ENCODE peak calls at places on chromosomes 6 and 20, in six cellular contexts. A, X, U, S, P and D are unnamed samples.

GRCh38 chr6:169883316-169883715 is 131.9 kb downstream of the ERMARD start:
- DNase-seq in P (no peak), A (no peak), U (no peak), X (no peak), S (no peak), D (no peak)

GRCh38 chr20:9400371-9401025 is 113.9 kb upstream of the LAMP5 start:
- DNase-seq in X (no peak), A (no peak), P (no peak), U (no peak), S (no peak), D (no peak)

GRCh38 chr6:32868257-32868788 is 14.3 kb downstream of the PSMB9 start:
- DNase-seq in P (no peak), U (peak; percentile 20), S (no peak), X (peak; percentile 93), A (peak; percentile 40), D (peak; percentile 81)

GRCh38 chr20:33322456-33322855 is 39.4 kb downstream of the BPIFB1 start:
- DNase-seq in X (no peak), A (no peak), P (no peak), S (no peak), U (no peak), D (no peak)

GRCh38 chr20:36544134-36545018 is 3.1 kb downstream of the MYL9 start:
- DNase-seq in S (no peak), U (no peak), X (no peak), P (no peak), A (no peak), D (no peak)

GRCh38 chr6:12483712-12484111 is 193.6 kb downstream of the EDN1 start:
- DNase-seq in P (peak; percentile 92), U (peak; percentile 30), S (no peak), A (no peak), X (peak; percentile 27), D (peak; percentile 39)

GRCh38 chr6:116405663-116406329 is 35.0 kb downstream of the DSE start:
- DNase-seq in A (no peak), P (no peak), U (no peak), S (no peak), X (no peak), D (no peak)

GRCh38 chr20:46811328-46812084 is 83.1 kb upstream of the EYA2 start:
- DNase-seq in S (no peak), P (no peak), X (no peak), U (no peak), A (peak; percentile 94), D (no peak)

GRCh38 chr6:168127384-168127868 is 48.4 kb upstream of the FRMD1 start:
- DNase-seq in X (no peak), U (no peak), P (no peak), S (no peak), A (no peak), D (no peak)

GRCh38 chr6:148251891-148252290 is 90.7 kb upstream of the SASH1 start:
- DNase-seq in U (no peak), X (no peak), P (no peak), A (no peak), S (no peak), D (no peak)

GRCh38 chr6:135266675-135267074 is 85.6 kb downstream of the MYB start:
- DNase-seq in P (no peak), U (no peak), S (no peak), A (peak; percentile 13), X (peak; percentile 66), D (no peak)

GRCh38 chr6:166760288-166760687 is 133.2 kb upstream of the RPS6KA2 start:
- DNase-seq in S (no peak), X (no peak), P (no peak), U (no peak), A (no peak), D (no peak)

GRCh38 chr6:113856571-113857564 is at the start of gene MARCKS:
- DNase-seq in X (peak; percentile 77), U (peak; percentile 50), S (peak; percentile 24), A (peak; percentile 82), P (peak; percentile 24), D (peak; percentile 60)

GRCh38 chr6:131954099-131954774 is 3.1 kb upstream of the CCN2 start:
- DNase-seq in S (no peak), X (no peak), U (no peak), A (no peak), P (no peak), D (no peak)

GRCh38 chr6:135624402-135625297 is 127.1 kb upstream of the AHI1 start:
- DNase-seq in A (no peak), X (no peak), S (no peak), P (no peak), U (no peak), D (no peak)

GRCh38 chr6:71254323-71254722 is 34.3 kb upstream of the OGFRL1 start:
- DNase-seq in A (no peak), U (no peak), X (no peak), S (no peak), P (no peak), D (no peak)

GRCh38 chr6:75207211-75207984 is 1.5 kb upstream of the COL12A1 start:
- DNase-seq in U (no peak), P (no peak), A (no peak), S (no peak), X (peak; percentile 8), D (no peak)

GRCh38 chr20:57702521-57702920 is 7.3 kb downstream of the PMEPA1 start:
- DNase-seq in U (no peak), S (no peak), A (no peak), X (no peak), P (no peak), D (no peak)

GRCh38 chr6:3260296-3260695 is 1.5 kb downstream of the PSMG4 start:
- DNase-seq in X (no peak), P (no peak), S (no peak), A (no peak), U (no peak), D (no peak)

GRCh38 chr20:62598761-62599194 is 43.5 kb upstream of the SLCO4A1 start:
- DNase-seq in S (no peak), A (no peak), P (no peak), X (peak; percentile 67), U (peak; percentile 55), D (peak; percentile 59)

GRCh38 chr6:157490870-157491269 is 109.9 kb downstream of the ZDHHC14 start:
- DNase-seq in X (no peak), A (no peak), P (no peak), U (no peak), S (no peak), D (no peak)

GRCh38 chr6:43915213-43915869 is 145.3 kb downstream of the VEGFA start:
- DNase-seq in A (no peak), U (no peak), S (no peak), X (no peak), P (no peak), D (no peak)

GRCh38 chr6:24520929-24521546 is 26.3 kb downstream of the ALDH5A1 start:
- DNase-seq in P (no peak), U (peak; percentile 63), X (peak; percentile 75), S (no peak), A (no peak), D (peak; percentile 50)

GRCh38 chr6:135830971-135831370 is 20.5 kb upstream of the PDE7B start:
- DNase-seq in A (no peak), X (no peak), S (no peak), U (no peak), P (no peak), D (no peak)

GRCh38 chr6:21382821-21383455 is 210.6 kb upstream of the SOX4 start:
- DNase-seq in X (no peak), U (no peak), A (no peak), P (no peak), S (no peak), D (peak; percentile 30)

GRCh38 chr6:44897286-44897685 is 430.8 kb upstream of the RUNX2 start:
- DNase-seq in X (no peak), S (no peak), U (no peak), P (no peak), A (no peak), D (no peak)

GRCh38 chr6:166307981-166308768 is at the start of gene PRR18:
- DNase-seq in U (no peak), S (no peak), X (no peak), P (no peak), A (no peak), D (no peak)

GRCh38 chr6:148251286-148251685 is 91.4 kb upstream of the SASH1 start:
- DNase-seq in S (no peak), A (no peak), U (no peak), X (peak; percentile 26), P (no peak), D (peak; percentile 59)

GRCh38 chr6:168093071-168093505 is 14.1 kb upstream of the FRMD1 start:
- DNase-seq in A (no peak), S (no peak), X (no peak), P (no peak), U (no peak), D (no peak)

GRCh38 chr6:43953794-43954310 is 173.4 kb downstream of the MRPL14 start:
- DNase-seq in S (no peak), P (no peak), U (no peak), X (no peak), A (no peak), D (peak; percentile 51)

GRCh38 chr20:58294497-58295455 is 14.7 kb upstream of the RAB22A start:
- DNase-seq in U (no peak), X (no peak), P (no peak), A (no peak), S (no peak), D (no peak)

GRCh38 chr20:19812696-19813095 is 54.6 kb downstream of the RIN2 start:
- DNase-seq in X (no peak), A (no peak), U (no peak), S (no peak), P (no peak), D (no peak)